ENCODE peak calls at places on chromosomes 16 and 17, in eight cellular contexts. B, P, R, Q, G, N, I and V are unnamed samples.

GRCh38 chr16:11796227-11797165 is 562 bp downstream of the ZC3H7A start:
- DNase-seq in B (no peak), P (peak), R (peak), Q (peak), G (peak), N (no peak), I (peak), V (peak)

GRCh38 chr16:67661101-67661661 is 421 bp downstream of the PARD6A start:
- DNase-seq in B (peak), P (no peak), R (no peak), Q (peak), G (peak), N (peak), I (peak), V (no peak)

GRCh38 chr16:21526923-21527807 is 72.2 kb upstream of the METTL9 start:
- DNase-seq in B (no peak), P (no peak), R (no peak), Q (no peak), G (no peak), N (no peak), I (peak), V (no peak)

GRCh38 chr17:48563385-48563838 is 14.7 kb downstream of the HOXB4 start:
- DNase-seq in B (no peak), P (no peak), R (no peak), Q (no peak), G (no peak), N (no peak), I (no peak), V (no peak)

GRCh38 chr17:68288804-68289203 is 2.1 kb downstream of the SLC16A6 start:
- DNase-seq in B (no peak), P (no peak), R (no peak), Q (no peak), G (no peak), N (no peak), I (no peak), V (no peak)

GRCh38 chr16:89924298-89924924 is 1.3 kb downstream of the TUBB3 start:
- DNase-seq in B (no peak), P (no peak), R (peak), Q (no peak), G (peak), N (no peak), I (peak), V (no peak)

GRCh38 chr16:15418206-15418605 is 16.2 kb upstream of the BMERB1 start:
- DNase-seq in B (no peak), P (no peak), R (no peak), Q (no peak), G (no peak), N (no peak), I (no peak), V (no peak)

GRCh38 chr17:42573095-42573494 is 4.4 kb downstream of the PSMC3IP start:
- DNase-seq in B (no peak), P (no peak), R (no peak), Q (no peak), G (no peak), N (no peak), I (no peak), V (no peak)

GRCh38 chr17:76071497-76072148 is 694 bp downstream of the SRP68 start:
- DNase-seq in B (no peak), P (peak), R (no peak), Q (no peak), G (no peak), N (no peak), I (no peak), V (no peak)

GRCh38 chr17:82487898-82488297 is 29.4 kb downstream of the NARF start:
- DNase-seq in B (no peak), P (no peak), R (no peak), Q (no peak), G (no peak), N (no peak), I (peak), V (no peak)

GRCh38 chr17:31387438-31387837 is 4.0 kb upstream of the RAB11FIP4 start:
- DNase-seq in B (no peak), P (no peak), R (no peak), Q (no peak), G (no peak), N (no peak), I (no peak), V (no peak)

GRCh38 chr17:7792611-7793010 is 41.4 kb upstream of the KDM6B start:
- DNase-seq in B (no peak), P (no peak), R (no peak), Q (no peak), G (no peak), N (no peak), I (no peak), V (no peak)

GRCh38 chr17:41814195-41814594 is 1.4 kb downstream of the FKBP10 start:
- DNase-seq in B (no peak), P (no peak), R (no peak), Q (no peak), G (peak), N (no peak), I (no peak), V (no peak)

GRCh38 chr16:12289175-12290063 is 312.9 kb downstream of the SNX29 start:
- DNase-seq in B (no peak), P (peak), R (no peak), Q (no peak), G (no peak), N (no peak), I (no peak), V (no peak)

GRCh38 chr17:44844390-44844830 is 3.3 kb upstream of the HIGD1B start:
- DNase-seq in B (no peak), P (no peak), R (no peak), Q (no peak), G (peak), N (no peak), I (no peak), V (no peak)
- TF ChIP-seq CTCF in B (no peak), P (no peak), R (peak), Q (no peak), G (peak), N (no peak), I (no peak), V (no peak)

GRCh38 chr17:15882058-15882720 is 62.7 kb upstream of the ADORA2B start:
- DNase-seq in B (no peak), P (no peak), R (no peak), Q (no peak), G (no peak), N (no peak), I (no peak), V (no peak)
- TF ChIP-seq CTCF in B (no peak), P (no peak), R (no peak), Q (peak), G (peak), N (no peak), I (no peak), V (no peak)

DNA sequence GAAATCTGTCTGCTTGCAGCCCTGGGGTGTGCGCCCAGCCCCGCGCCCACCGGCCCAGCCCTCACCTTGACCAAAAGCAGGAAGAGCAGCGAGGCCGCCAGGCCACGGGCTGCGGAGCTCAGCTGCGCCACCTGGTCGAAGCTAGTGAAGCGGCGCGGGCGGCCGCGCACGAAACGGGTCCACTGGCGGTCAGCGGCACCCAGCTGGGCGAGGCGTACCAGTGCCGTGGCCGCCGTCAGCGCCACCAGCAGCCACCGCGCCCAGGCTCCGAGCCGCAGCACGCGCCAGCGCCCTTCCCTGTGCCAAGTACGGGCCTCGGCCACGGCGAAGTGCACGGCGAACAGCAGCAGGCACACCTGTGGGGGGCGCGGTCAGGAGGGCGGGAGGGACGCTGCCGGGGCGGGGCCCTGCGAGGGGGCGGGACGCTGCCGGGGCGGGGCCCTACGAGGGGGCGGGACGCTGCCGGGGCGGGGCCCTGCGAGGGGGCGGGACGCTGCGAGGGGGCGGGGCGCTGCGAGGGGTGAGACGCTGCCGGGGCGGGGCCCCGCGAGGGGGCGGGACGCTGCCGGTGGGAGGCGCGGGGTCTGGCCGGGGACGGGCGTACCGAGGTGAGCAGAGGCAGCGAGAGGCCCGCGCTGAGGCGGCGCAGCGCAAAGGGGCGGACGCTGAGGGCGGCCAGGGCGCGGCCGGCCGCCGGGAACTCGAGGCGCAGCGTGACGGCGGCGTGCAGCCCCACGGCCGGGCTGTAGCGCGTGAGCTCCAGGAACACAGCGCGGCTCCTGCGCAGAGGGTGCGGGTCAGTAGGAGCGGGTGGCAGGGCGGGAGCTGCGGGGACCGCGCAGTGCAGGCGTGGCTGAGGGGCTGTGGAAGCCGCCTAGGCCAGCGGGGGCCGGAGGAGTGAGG is 43.3 kb downstream of the TSC2 start:
- DNase-seq in B (peak), P (peak), R (no peak), Q (peak), G (peak), N (peak), I (peak), V (no peak)
- TF ChIP-seq CTCF in B (peak), P (peak), R (no peak), Q (peak), G (no peak), N (peak), I (no peak), V (no peak)

DNA sequence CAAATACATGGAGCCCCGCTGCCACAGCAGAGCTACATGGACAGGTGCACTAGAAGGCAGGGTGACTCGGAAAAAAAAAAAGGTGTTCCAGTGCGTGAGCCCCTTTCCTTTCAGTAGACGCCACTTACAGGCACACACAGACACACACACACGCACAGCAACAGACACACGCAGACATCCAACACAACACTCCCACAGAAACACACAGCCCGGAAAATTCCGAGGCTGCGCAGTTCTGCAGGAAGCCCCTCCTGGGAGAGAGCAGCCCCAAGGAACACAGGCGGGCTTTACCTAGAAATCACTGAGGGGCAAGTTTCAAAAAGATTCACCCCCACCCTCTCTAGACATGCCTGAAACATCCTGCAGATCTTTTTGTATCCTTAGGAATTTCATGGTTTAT is 136.0 kb upstream of the WSB1 start:
- DNase-seq in B (no peak), P (no peak), R (no peak), Q (no peak), G (no peak), N (no peak), I (no peak), V (no peak)
- TF ChIP-seq CTCF in B (no peak), P (no peak), R (no peak), Q (no peak), G (no peak), N (no peak), I (no peak), V (no peak)

GRCh38 chr17:13321932-13322701 is 279.6 kb downstream of the HS3ST3A1 start:
- DNase-seq in B (no peak), P (no peak), R (no peak), Q (no peak), G (no peak), N (no peak), I (no peak), V (no peak)

GRCh38 chr17:13323990-13324389 is 277.7 kb downstream of the HS3ST3A1 start:
- DNase-seq in B (no peak), P (no peak), R (peak), Q (no peak), G (peak), N (no peak), I (no peak), V (no peak)

GRCh38 chr17:13320046-13320785 is 281.5 kb downstream of the HS3ST3A1 start:
- DNase-seq in B (no peak), P (no peak), R (no peak), Q (no peak), G (no peak), N (no peak), I (no peak), V (no peak)
- TF ChIP-seq CTCF in B (no peak), P (no peak), R (no peak), Q (no peak), G (no peak), N (no peak), I (no peak), V (no peak)

DNA sequence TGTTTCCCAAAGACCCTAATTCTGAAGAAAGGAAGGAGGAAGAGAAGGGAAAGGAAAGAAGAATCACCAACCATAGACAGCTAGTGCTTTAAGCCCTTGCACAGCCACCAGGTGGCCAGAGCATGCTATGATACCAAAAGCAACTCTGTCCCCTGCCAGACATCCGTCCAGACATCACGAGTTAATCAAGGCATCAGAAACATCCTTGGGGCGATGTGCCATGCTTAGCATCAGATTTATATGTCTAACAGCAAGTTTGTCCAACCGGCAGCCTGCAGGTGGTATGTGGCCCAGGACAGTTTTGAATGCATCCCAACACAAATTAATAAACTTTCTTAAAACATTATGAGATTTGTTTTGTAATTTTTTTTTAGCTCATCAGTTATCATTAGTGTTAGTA is 2.9 kb upstream of the CRYBA1 start:
- DNase-seq in B (no peak), P (no peak), R (peak), Q (peak), G (no peak), N (no peak), I (no peak), V (no peak)
- TF ChIP-seq CTCF in B (peak), P (no peak), R (peak), Q (peak), G (peak), N (peak), I (no peak), V (no peak)

GRCh38 chr17:19242323-19242722 is 5.2 kb downstream of the EPN2 start:
- DNase-seq in B (peak), P (no peak), R (no peak), Q (peak), G (no peak), N (peak), I (no peak), V (no peak)
- TF ChIP-seq CTCF in B (no peak), P (no peak), R (no peak), Q (no peak), G (no peak), N (no peak), I (no peak), V (no peak)

GRCh38 chr17:4019400-4019799 is 55.2 kb upstream of the ATP2A3 start:
- DNase-seq in B (no peak), P (no peak), R (no peak), Q (no peak), G (no peak), N (no peak), I (no peak), V (no peak)

GRCh38 chr17:4018446-4018845 is 54.2 kb upstream of the ATP2A3 start:
- DNase-seq in B (no peak), P (no peak), R (no peak), Q (no peak), G (no peak), N (no peak), I (no peak), V (no peak)

GRCh38 chr17:4014148-4014927 is 50.1 kb upstream of the ATP2A3 start:
- DNase-seq in B (no peak), P (no peak), R (no peak), Q (no peak), G (no peak), N (no peak), I (peak), V (no peak)

GRCh38 chr17:4020096-4020495 is 55.9 kb upstream of the ATP2A3 start:
- DNase-seq in B (no peak), P (no peak), R (no peak), Q (no peak), G (no peak), N (no peak), I (no peak), V (no peak)

GRCh38 chr17:4017377-4017776 is 53.1 kb upstream of the ATP2A3 start:
- DNase-seq in B (no peak), P (no peak), R (no peak), Q (no peak), G (no peak), N (no peak), I (peak), V (no peak)
- TF ChIP-seq CTCF in B (peak), P (peak), R (no peak), Q (peak), G (no peak), N (peak), I (no peak), V (no peak)